ENCODE peak calls at places on chromosomes 7 and 10, in eight cellular contexts. One of them, this sample, is unnamed. For H3K27me3, the result is how much of the 10 kb centered on the place peaks cover.

GRCh38 chr10:78866731-78867554 is 201.8 kb upstream of the ZMIZ1 start:
- DNase-seq in HCT116: no peak
- DNase-seq in cardiac muscle cell: no peak
- DNase-seq in CD8-positive, alpha-beta T cell: peak
- DNase-seq in brain microvascular endothelial cell: no peak
- DNase-seq in PC-9: no peak
- DNase-seq in dorsolateral prefrontal cortex: no peak
- DNase-seq in sigmoid colon: peak
- DNase-seq in this sample: no peak

GRCh38 chr10:119270893-119271361 is 63.6 kb downstream of the GRK5 start:
- DNase-seq in HCT116: peak
- DNase-seq in cardiac muscle cell: peak
- DNase-seq in CD8-positive, alpha-beta T cell: peak
- DNase-seq in brain microvascular endothelial cell: peak
- DNase-seq in PC-9: peak
- DNase-seq in dorsolateral prefrontal cortex: no peak
- DNase-seq in sigmoid colon: no peak
- DNase-seq in this sample: peak

GRCh38 chr7:48298779-48299178 is 127.5 kb downstream of the ABCA13 start:
- DNase-seq in HCT116: no peak
- DNase-seq in cardiac muscle cell: peak
- DNase-seq in CD8-positive, alpha-beta T cell: no peak
- DNase-seq in brain microvascular endothelial cell: peak
- DNase-seq in PC-9: no peak
- DNase-seq in dorsolateral prefrontal cortex: no peak
- DNase-seq in sigmoid colon: no peak
- DNase-seq in this sample: no peak

GRCh38 chr10:114176511-114176910 is 2.5 kb upstream of the CCDC186 start:
- DNase-seq in HCT116: no peak
- DNase-seq in cardiac muscle cell: no peak
- DNase-seq in CD8-positive, alpha-beta T cell: no peak
- DNase-seq in brain microvascular endothelial cell: no peak
- DNase-seq in PC-9: no peak
- DNase-seq in dorsolateral prefrontal cortex: no peak
- DNase-seq in sigmoid colon: no peak
- DNase-seq in this sample: no peak

GRCh38 chr7:73971315-73971700 is 56.7 kb upstream of the ELN start:
- DNase-seq in HCT116: no peak
- DNase-seq in cardiac muscle cell: no peak
- DNase-seq in CD8-positive, alpha-beta T cell: no peak
- DNase-seq in brain microvascular endothelial cell: no peak
- DNase-seq in PC-9: no peak
- DNase-seq in dorsolateral prefrontal cortex: no peak
- DNase-seq in sigmoid colon: no peak
- DNase-seq in this sample: no peak

GRCh38 chr10:84026821-84027257 is 112.5 kb upstream of the GHITM start:
- DNase-seq in HCT116: peak
- DNase-seq in cardiac muscle cell: peak
- DNase-seq in CD8-positive, alpha-beta T cell: no peak
- DNase-seq in brain microvascular endothelial cell: no peak
- DNase-seq in PC-9: no peak
- DNase-seq in dorsolateral prefrontal cortex: no peak
- DNase-seq in sigmoid colon: no peak
- DNase-seq in this sample: no peak

GRCh38 chr10:25226775-25227682 is 52.2 kb downstream of the GPR158 start:
- DNase-seq in HCT116: peak
- DNase-seq in cardiac muscle cell: peak
- DNase-seq in CD8-positive, alpha-beta T cell: no peak
- DNase-seq in brain microvascular endothelial cell: peak
- DNase-seq in PC-9: no peak
- DNase-seq in dorsolateral prefrontal cortex: peak
- DNase-seq in sigmoid colon: no peak
- DNase-seq in this sample: peak

GRCh38 chr7:132639983-132640382 is 63.7 kb upstream of the PLXNA4 start:
- DNase-seq in HCT116: no peak
- DNase-seq in cardiac muscle cell: no peak
- DNase-seq in CD8-positive, alpha-beta T cell: no peak
- DNase-seq in brain microvascular endothelial cell: no peak
- DNase-seq in PC-9: no peak
- DNase-seq in dorsolateral prefrontal cortex: no peak
- DNase-seq in sigmoid colon: no peak
- DNase-seq in this sample: no peak

DNA sequence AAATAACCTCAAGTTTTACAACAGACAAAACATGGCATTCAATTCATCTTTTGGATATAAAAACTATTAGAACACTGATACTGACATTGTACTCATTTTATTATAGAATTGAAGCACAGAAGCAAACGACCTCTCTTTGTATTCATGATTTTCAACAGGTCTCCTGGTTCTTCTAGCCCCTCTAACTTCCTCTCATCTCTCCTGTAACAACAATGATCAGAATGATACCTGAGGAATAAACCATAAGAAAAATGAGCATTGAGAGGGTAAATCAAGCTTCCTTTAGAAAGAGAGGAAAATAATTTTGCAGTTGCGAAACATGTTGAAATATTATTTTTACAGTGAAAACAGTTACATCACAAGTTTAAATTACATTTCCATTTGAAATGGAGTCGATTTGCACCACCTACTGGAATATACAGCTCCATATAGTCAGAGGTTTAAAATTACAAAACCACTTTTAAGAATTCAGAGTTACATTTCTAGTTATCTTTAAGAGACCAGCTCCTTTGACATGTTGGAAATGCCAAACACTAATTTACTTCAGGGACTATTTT is 17.5 kb upstream of the TEX36 start:
- DNase-seq in HCT116: no peak
- DNase-seq in cardiac muscle cell: peak
- DNase-seq in CD8-positive, alpha-beta T cell: no peak
- DNase-seq in brain microvascular endothelial cell: no peak
- DNase-seq in PC-9: peak
- DNase-seq in dorsolateral prefrontal cortex: no peak
- DNase-seq in sigmoid colon: no peak
- DNase-seq in this sample: no peak
- TF ChIP-seq CTCF in HCT116: peak
- TF ChIP-seq CTCF in cardiac muscle cell: peak
- TF ChIP-seq CTCF in CD8-positive, alpha-beta T cell: no peak
- TF ChIP-seq CTCF in brain microvascular endothelial cell: no peak
- TF ChIP-seq CTCF in PC-9: peak
- TF ChIP-seq CTCF in dorsolateral prefrontal cortex: no peak
- TF ChIP-seq CTCF in sigmoid colon: no peak
- TF ChIP-seq CTCF in this sample: no peak

GRCh38 chr10:110357871-110358270 is 53.2 kb upstream of the SMNDC1 start:
- DNase-seq in HCT116: no peak
- DNase-seq in cardiac muscle cell: no peak
- DNase-seq in CD8-positive, alpha-beta T cell: no peak
- DNase-seq in brain microvascular endothelial cell: no peak
- DNase-seq in PC-9: no peak
- DNase-seq in dorsolateral prefrontal cortex: no peak
- DNase-seq in sigmoid colon: no peak
- DNase-seq in this sample: no peak

GRCh38 chr10:110358278-110358677 is 53.6 kb upstream of the SMNDC1 start:
- DNase-seq in HCT116: no peak
- DNase-seq in cardiac muscle cell: no peak
- DNase-seq in CD8-positive, alpha-beta T cell: no peak
- DNase-seq in brain microvascular endothelial cell: no peak
- DNase-seq in PC-9: no peak
- DNase-seq in dorsolateral prefrontal cortex: no peak
- DNase-seq in sigmoid colon: no peak
- DNase-seq in this sample: no peak

GRCh38 chr10:110357252-110357780 is 52.6 kb upstream of the SMNDC1 start:
- DNase-seq in HCT116: peak
- DNase-seq in cardiac muscle cell: peak
- DNase-seq in CD8-positive, alpha-beta T cell: no peak
- DNase-seq in brain microvascular endothelial cell: peak
- DNase-seq in PC-9: no peak
- DNase-seq in dorsolateral prefrontal cortex: peak
- DNase-seq in sigmoid colon: no peak
- DNase-seq in this sample: no peak

GRCh38 chr10:110360857-110361474 is 56.2 kb upstream of the SMNDC1 start:
- DNase-seq in HCT116: no peak
- DNase-seq in cardiac muscle cell: no peak
- DNase-seq in CD8-positive, alpha-beta T cell: no peak
- DNase-seq in brain microvascular endothelial cell: no peak
- DNase-seq in PC-9: peak
- DNase-seq in dorsolateral prefrontal cortex: no peak
- DNase-seq in sigmoid colon: no peak
- DNase-seq in this sample: no peak

GRCh38 chr10:110358869-110359629 is 54.3 kb upstream of the SMNDC1 start:
- DNase-seq in HCT116: peak
- DNase-seq in cardiac muscle cell: no peak
- DNase-seq in CD8-positive, alpha-beta T cell: no peak
- DNase-seq in brain microvascular endothelial cell: no peak
- DNase-seq in PC-9: peak
- DNase-seq in dorsolateral prefrontal cortex: no peak
- DNase-seq in sigmoid colon: no peak
- DNase-seq in this sample: no peak
- H3K27me3 ChIP-seq in HCT116: under half
- H3K27me3 ChIP-seq in cardiac muscle cell: under half
- H3K27me3 ChIP-seq in CD8-positive, alpha-beta T cell: under half
- H3K27me3 ChIP-seq in brain microvascular endothelial cell: under half
- H3K27me3 ChIP-seq in PC-9: under half
- H3K27me3 ChIP-seq in dorsolateral prefrontal cortex: under half
- H3K27me3 ChIP-seq in sigmoid colon: under half
- H3K27me3 ChIP-seq in this sample: under half

DNA sequence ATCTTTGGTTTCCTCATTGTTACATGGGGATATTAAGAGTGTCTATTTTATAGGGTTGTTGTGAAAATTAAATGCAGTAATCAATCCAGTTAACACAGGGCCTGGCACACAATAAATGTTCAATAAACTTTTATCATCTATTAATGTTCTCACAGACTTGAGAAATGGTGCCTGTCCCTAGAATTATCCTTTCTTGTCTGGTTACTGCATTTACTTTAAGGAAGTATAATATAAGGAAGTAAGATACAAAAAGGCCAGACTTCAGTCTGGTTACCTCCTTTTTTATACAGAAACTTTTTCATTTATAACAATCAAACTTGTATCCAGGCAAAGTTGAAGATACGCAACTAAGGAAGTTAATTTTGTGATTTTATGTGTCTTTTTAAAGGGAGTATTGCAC is 117.0 kb downstream of the LHFPL3 start:
- DNase-seq in HCT116: no peak
- DNase-seq in cardiac muscle cell: no peak
- DNase-seq in CD8-positive, alpha-beta T cell: no peak
- DNase-seq in brain microvascular endothelial cell: no peak
- DNase-seq in PC-9: no peak
- DNase-seq in dorsolateral prefrontal cortex: no peak
- DNase-seq in sigmoid colon: no peak
- DNase-seq in this sample: no peak
- H3K27ac ChIP-seq in HCT116: no peak
- H3K27ac ChIP-seq in cardiac muscle cell: no peak
- H3K27ac ChIP-seq in CD8-positive, alpha-beta T cell: no peak
- H3K27ac ChIP-seq in brain microvascular endothelial cell: no peak
- H3K27ac ChIP-seq in PC-9: no peak
- H3K27ac ChIP-seq in dorsolateral prefrontal cortex: no peak
- H3K27ac ChIP-seq in sigmoid colon: no peak
- H3K27ac ChIP-seq in this sample: no peak

GRCh38 chr10:14099885-14100284 is 230.8 kb downstream of the FRMD4A start:
- DNase-seq in HCT116: no peak
- DNase-seq in cardiac muscle cell: no peak
- DNase-seq in CD8-positive, alpha-beta T cell: no peak
- DNase-seq in brain microvascular endothelial cell: no peak
- DNase-seq in PC-9: no peak
- DNase-seq in dorsolateral prefrontal cortex: no peak
- DNase-seq in sigmoid colon: no peak
- DNase-seq in this sample: no peak

GRCh38 chr10:14092749-14093148 is 238.0 kb downstream of the FRMD4A start:
- DNase-seq in HCT116: no peak
- DNase-seq in cardiac muscle cell: no peak
- DNase-seq in CD8-positive, alpha-beta T cell: no peak
- DNase-seq in brain microvascular endothelial cell: no peak
- DNase-seq in PC-9: no peak
- DNase-seq in dorsolateral prefrontal cortex: no peak
- DNase-seq in sigmoid colon: no peak
- DNase-seq in this sample: no peak

GRCh38 chr10:14089556-14090297 is 241.0 kb downstream of the FRMD4A start:
- DNase-seq in HCT116: no peak
- DNase-seq in cardiac muscle cell: no peak
- DNase-seq in CD8-positive, alpha-beta T cell: no peak
- DNase-seq in brain microvascular endothelial cell: no peak
- DNase-seq in PC-9: no peak
- DNase-seq in dorsolateral prefrontal cortex: peak
- DNase-seq in sigmoid colon: no peak
- DNase-seq in this sample: no peak

GRCh38 chr10:14093735-14094484 is 236.8 kb downstream of the FRMD4A start:
- DNase-seq in HCT116: no peak
- DNase-seq in cardiac muscle cell: peak
- DNase-seq in CD8-positive, alpha-beta T cell: no peak
- DNase-seq in brain microvascular endothelial cell: peak
- DNase-seq in PC-9: peak
- DNase-seq in dorsolateral prefrontal cortex: no peak
- DNase-seq in sigmoid colon: no peak
- DNase-seq in this sample: no peak
- TF ChIP-seq CTCF in HCT116: peak
- TF ChIP-seq CTCF in cardiac muscle cell: peak
- TF ChIP-seq CTCF in CD8-positive, alpha-beta T cell: peak
- TF ChIP-seq CTCF in brain microvascular endothelial cell: peak
- TF ChIP-seq CTCF in PC-9: peak
- TF ChIP-seq CTCF in dorsolateral prefrontal cortex: peak
- TF ChIP-seq CTCF in sigmoid colon: peak
- TF ChIP-seq CTCF in this sample: peak

GRCh38 chr10:91551856-91552255 is 81.0 kb downstream of the PPP1R3C start:
- DNase-seq in HCT116: peak
- DNase-seq in cardiac muscle cell: peak
- DNase-seq in CD8-positive, alpha-beta T cell: no peak
- DNase-seq in brain microvascular endothelial cell: peak
- DNase-seq in PC-9: no peak
- DNase-seq in dorsolateral prefrontal cortex: peak
- DNase-seq in sigmoid colon: no peak
- DNase-seq in this sample: peak

GRCh38 chr10:91552706-91553105 is 80.2 kb downstream of the PPP1R3C start:
- DNase-seq in HCT116: peak
- DNase-seq in cardiac muscle cell: peak
- DNase-seq in CD8-positive, alpha-beta T cell: no peak
- DNase-seq in brain microvascular endothelial cell: no peak
- DNase-seq in PC-9: no peak
- DNase-seq in dorsolateral prefrontal cortex: no peak
- DNase-seq in sigmoid colon: no peak
- DNase-seq in this sample: peak

GRCh38 chr10:91552260-91552659 is 80.6 kb downstream of the PPP1R3C start:
- DNase-seq in HCT116: no peak
- DNase-seq in cardiac muscle cell: no peak
- DNase-seq in CD8-positive, alpha-beta T cell: no peak
- DNase-seq in brain microvascular endothelial cell: no peak
- DNase-seq in PC-9: no peak
- DNase-seq in dorsolateral prefrontal cortex: no peak
- DNase-seq in sigmoid colon: no peak
- DNase-seq in this sample: no peak

GRCh38 chr10:91545817-91546216 is 87.1 kb downstream of the PPP1R3C start:
- DNase-seq in HCT116: no peak
- DNase-seq in cardiac muscle cell: no peak
- DNase-seq in CD8-positive, alpha-beta T cell: no peak
- DNase-seq in brain microvascular endothelial cell: no peak
- DNase-seq in PC-9: no peak
- DNase-seq in dorsolateral prefrontal cortex: no peak
- DNase-seq in sigmoid colon: no peak
- DNase-seq in this sample: no peak

DNA sequence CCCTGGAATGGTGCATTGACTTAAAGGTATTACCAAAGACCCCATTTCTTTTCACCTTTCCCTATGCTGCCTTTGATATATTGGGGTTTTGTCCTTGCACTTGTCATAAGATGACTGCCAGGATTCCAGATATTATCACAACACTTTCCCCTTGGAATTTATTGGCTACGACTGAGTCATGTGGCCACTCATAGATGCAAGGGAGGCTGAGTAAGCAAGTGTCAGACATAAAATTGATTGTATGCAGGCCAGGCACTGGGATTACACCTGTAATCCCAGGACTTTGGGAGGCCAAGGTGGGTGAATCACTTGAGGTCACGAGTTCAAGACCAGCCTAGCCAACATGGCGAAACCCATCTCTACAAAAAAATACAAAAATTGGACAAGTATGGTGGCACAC is 83.6 kb downstream of the PPP1R3C start:
- DNase-seq in HCT116: no peak
- DNase-seq in cardiac muscle cell: no peak
- DNase-seq in CD8-positive, alpha-beta T cell: no peak
- DNase-seq in brain microvascular endothelial cell: no peak
- DNase-seq in PC-9: no peak
- DNase-seq in dorsolateral prefrontal cortex: no peak
- DNase-seq in sigmoid colon: no peak
- DNase-seq in this sample: no peak
- H3K27me3 ChIP-seq in HCT116: under half
- H3K27me3 ChIP-seq in cardiac muscle cell: under half
- H3K27me3 ChIP-seq in CD8-positive, alpha-beta T cell: under half
- H3K27me3 ChIP-seq in brain microvascular endothelial cell: under half
- H3K27me3 ChIP-seq in PC-9: under half
- H3K27me3 ChIP-seq in dorsolateral prefrontal cortex: under half
- H3K27me3 ChIP-seq in sigmoid colon: under half
- H3K27me3 ChIP-seq in this sample: under half